ENCODE peak calls at places on chromosomes 13 and 19, in five cellular contexts. D is stimulated activated CD4-positive, alpha-beta T cell treated with anti-CD3 and anti-CD28 coated beads, Interleukin-2, amount 100 ng/mL, for 48 hours; P is RWPE1; X is NCI-H748 treated with DMSO at 0.1 percent for 48 hours; R is DMS153. Y is an unnamed sample.
A peak's percentile ranks its signal among the peaks of the same experiment; 100 is the strongest.

GRCh38 chr19:42250249-42250665 is 4.7 kb downstream of the ERF start:
- DNase-seq in D (no peak), P (no peak), X (no peak), R (no peak), Y (no peak)

GRCh38 chr19:43901395-43902390 is 33.4 kb downstream of the ZNF45 start:
- DNase-seq in D (peak; percentile 58), P (peak; percentile 61), X (peak; percentile 39), R (peak; percentile 20), Y (peak; percentile 56)

GRCh38 chr19:10431943-10432735 is 11.8 kb downstream of the PDE4A start:
- DNase-seq in D (no peak), P (no peak), X (no peak), R (no peak), Y (no peak)

GRCh38 chr19:45469835-45470146 is 2.0 kb downstream of the FOSB start:
- DNase-seq in D (no peak), P (peak; percentile 88), X (no peak), R (peak; percentile 32), Y (peak; percentile 45)

GRCh38 chr19:16588089-16588823 is 16.0 kb upstream of the SLC35E1 start:
- DNase-seq in D (peak; percentile 48), P (no peak), X (no peak), R (no peak), Y (no peak)

GRCh38 chr19:50046649-50047503 is 21.1 kb downstream of the ZNF473 start:
- DNase-seq in D (peak; percentile 58), P (no peak), X (peak; percentile 7), R (no peak), Y (no peak)

GRCh38 chr19:47057328-47057727 is 8.9 kb upstream of the TMEM160 start:
- DNase-seq in D (no peak), P (no peak), X (no peak), R (no peak), Y (no peak)

GRCh38 chr13:95677564-95678386 is 836 bp downstream of the DNAJC3 start:
- DNase-seq in D (no peak), P (peak; percentile 20), X (no peak), R (no peak), Y (peak; percentile 19)

GRCh38 chr13:26168276-26168814 is 53.8 kb downstream of the RNF6 start:
- DNase-seq in D (no peak), P (no peak), X (no peak), R (no peak), Y (no peak)

GRCh38 chr19:49592486-49593232 is 1.7 kb downstream of the PRR12 start:
- DNase-seq in D (no peak), P (peak; percentile 53), X (no peak), R (no peak), Y (no peak)

GRCh38 chr19:41426952-41427646 is at the start of gene B3GNT8:
- DNase-seq in D (peak; percentile 36), P (peak; percentile 88), X (peak; percentile 18), R (peak; percentile 64), Y (no peak)

GRCh38 chr13:113666951-113667701 is at the start of gene GRK1:
- DNase-seq in D (no peak), P (no peak), X (no peak), R (no peak), Y (no peak)

GRCh38 chr19:3201072-3201700 is 15.5 kb downstream of the NCLN start:
- DNase-seq in D (no peak), P (no peak), X (no peak), R (no peak), Y (no peak)

GRCh38 chr13:75196112-75196855 is 285.7 kb downstream of the TBC1D4 start:
- DNase-seq in D (no peak), P (no peak), X (no peak), R (no peak), Y (no peak)

GRCh38 chr13:34277971-34278370 is 460.0 kb downstream of the RFC3 start:
- DNase-seq in D (no peak), P (no peak), X (no peak), R (no peak), Y (no peak)

GRCh38 chr19:6678690-6679109 is 8.7 kb upstream of the TNFSF14 start:
- DNase-seq in D (peak; percentile 60), P (no peak), X (no peak), R (no peak), Y (peak; percentile 35)

GRCh38 chr13:50732712-50733111 is 110.8 kb downstream of the DLEU7 start:
- DNase-seq in D (no peak), P (no peak), X (no peak), R (no peak), Y (no peak)

GRCh38 chr19:18526316-18526715 is 4.4 kb upstream of the ELL start:
- DNase-seq in D (no peak), P (peak; percentile 95), X (no peak), R (no peak), Y (no peak)

GRCh38 chr19:14940266-14940665 is 1.0 kb upstream of the OR7C2 start:
- DNase-seq in D (no peak), P (no peak), X (no peak), R (no peak), Y (no peak)

GRCh38 chr19:41624515-41624914 is 2.4 kb downstream of the CEACAM4 start:
- DNase-seq in D (no peak), P (no peak), X (no peak), R (no peak), Y (no peak)

GRCh38 chr13:67650471-67650870 is 420.3 kb upstream of the PCDH9 start:
- DNase-seq in D (no peak), P (no peak), X (no peak), R (no peak), Y (no peak)

GRCh38 chr13:73025212-73026012 is 33.4 kb upstream of the KLF5 start:
- DNase-seq in D (no peak), P (peak; percentile 13), X (no peak), R (no peak), Y (no peak)

GRCh38 chr13:76223999-76224398 is 587.9 kb downstream of the LMO7 start:
- DNase-seq in D (no peak), P (no peak), X (no peak), R (no peak), Y (no peak)

GRCh38 chr19:10543420-10544241 is at the start of gene ATG4D:
- DNase-seq in D (peak; percentile 79), P (peak; percentile 97), X (peak; percentile 34), R (peak; percentile 88), Y (peak; percentile 88)

GRCh38 chr13:80338781-80339577 is 1.9 kb downstream of the SPRY2 start:
- DNase-seq in D (no peak), P (peak; percentile 48), X (peak; percentile 60), R (peak; percentile 31), Y (peak; percentile 57)

GRCh38 chr19:49106648-49107135 is 7.5 kb upstream of the LIN7B start:
- DNase-seq in D (peak; percentile 75), P (no peak), X (peak; percentile 24), R (no peak), Y (no peak)

GRCh38 chr13:77372275-77372674 is 45.4 kb upstream of the MYCBP2 start:
- DNase-seq in D (no peak), P (no peak), X (no peak), R (no peak), Y (no peak)

GRCh38 chr13:41694902-41695301 is 237.6 kb downstream of the RGCC start:
- DNase-seq in D (no peak), P (peak; percentile 68), X (no peak), R (no peak), Y (no peak)

GRCh38 chr13:30112602-30113435 is 194.5 kb downstream of the KATNAL1 start:
- DNase-seq in D (peak; percentile 79), P (peak; percentile 79), X (peak; percentile 92), R (peak; percentile 23), Y (peak; percentile 38)

GRCh38 chr13:48590141-48590863 is 57.4 kb upstream of the RCBTB2 start:
- DNase-seq in D (no peak), P (no peak), X (no peak), R (no peak), Y (no peak)

GRCh38 chr13:110298566-110299321 is 8.2 kb downstream of the COL4A1 start:
- DNase-seq in D (peak; percentile 36), P (no peak), X (no peak), R (no peak), Y (no peak)

GRCh38 chr19:54422136-54422535 is 6.9 kb downstream of the TTYH1 start:
- DNase-seq in D (no peak), P (no peak), X (no peak), R (no peak), Y (no peak)

Y was measured in H54.